ENCODE peak calls at places on chromosomes 6 and 20, in eight cellular contexts. W, E, R, G, C, N, X and B are unnamed samples.

GRCh38 chr6:37489697-37490336 is 9.9 kb downstream of the CCDC167 start:
- DNase-seq in W (no peak), E (no peak), R (no peak), G (no peak), C (peak; percentile 39), N (no peak), X (no peak), B (no peak)

GRCh38 chr6:128763599-128764300 is 119.2 kb upstream of the LAMA2 start:
- DNase-seq in W (no peak), E (no peak), R (no peak), G (no peak), C (peak; percentile 39), N (no peak), X (no peak), B (no peak)

GRCh38 chr6:40928302-40928701 is 110.7 kb downstream of the UNC5CL start:
- DNase-seq in W (peak; percentile 46), E (no peak), R (no peak), G (no peak), C (no peak), N (no peak), X (no peak), B (no peak)

GRCh38 chr6:144248470-144249301 is 36.4 kb upstream of the UTRN start:
- DNase-seq in W (peak; percentile 58), E (no peak), R (no peak), G (peak; percentile 85), C (peak; percentile 77), N (no peak), X (no peak), B (no peak)

GRCh38 chr6:18395851-18396187 is 8.7 kb downstream of the RNF144B start:
- DNase-seq in W (no peak), E (no peak), R (no peak), G (no peak), C (peak; percentile 48), N (no peak), X (no peak), B (no peak)

GRCh38 chr6:35044145-35044745 is 96.9 kb downstream of the TCP11 start:
- DNase-seq in W (peak; percentile 15), E (no peak), R (no peak), G (no peak), C (peak; percentile 70), N (no peak), X (peak; percentile 72), B (no peak)

GRCh38 chr20:50969912-50970311 is 11.3 kb downstream of the MOCS3 start:
- DNase-seq in W (no peak), E (no peak), R (no peak), G (no peak), C (peak; percentile 66), N (no peak), X (no peak), B (no peak)

GRCh38 chr6:156776841-156777576 is at the start of gene ARID1B:
- DNase-seq in W (peak; percentile 79), E (peak; percentile 82), R (peak; percentile 67), G (no peak), C (peak; percentile 88), N (peak; percentile 90), X (peak; percentile 78), B (peak; percentile 80)

GRCh38 chr20:64261138-64261537 is 5.6 kb downstream of the PCMTD2 start:
- DNase-seq in W (peak; percentile 65), E (no peak), R (no peak), G (peak; percentile 63), C (peak; percentile 71), N (no peak), X (no peak), B (no peak)

GRCh38 chr6:108114861-108115597 is 40.5 kb upstream of the OSTM1 start:
- DNase-seq in W (peak; percentile 55), E (peak; percentile 31), R (no peak), G (no peak), C (peak; percentile 74), N (peak; percentile 48), X (peak; percentile 51), B (peak; percentile 77)

GRCh38 chr6:157493173-157493572 is 112.2 kb downstream of the ZDHHC14 start:
- DNase-seq in W (no peak), E (no peak), R (no peak), G (no peak), C (no peak), N (no peak), X (no peak), B (no peak)

GRCh38 chr6:44224154-44224977 is 971 bp downstream of the SLC29A1 start:
- DNase-seq in W (no peak), E (no peak), R (no peak), G (no peak), C (no peak), N (peak; percentile 39), X (no peak), B (peak; percentile 37)

GRCh38 chr6:154786144-154786868 is 53.1 kb downstream of the SCAF8 start:
- DNase-seq in W (no peak), E (no peak), R (no peak), G (no peak), C (no peak), N (no peak), X (no peak), B (no peak)

GRCh38 chr6:52115145-52115741 is 27.8 kb upstream of the PKHD1 start:
- DNase-seq in W (no peak), E (no peak), R (no peak), G (no peak), C (no peak), N (no peak), X (no peak), B (no peak)

GRCh38 chr6:9576521-9576920 is 838.4 kb downstream of the TFAP2A start:
- DNase-seq in W (no peak), E (no peak), R (no peak), G (no peak), C (no peak), N (no peak), X (no peak), B (no peak)

GRCh38 chr6:105510746-105511145 is 107.9 kb upstream of the PREP start:
- DNase-seq in W (peak; percentile 54), E (no peak), R (no peak), G (no peak), C (peak; percentile 56), N (no peak), X (no peak), B (no peak)

GRCh38 chr6:4732691-4733315 is 43.4 kb upstream of the CDYL start:
- DNase-seq in W (peak; percentile 92), E (peak; percentile 72), R (no peak), G (peak; percentile 77), C (peak; percentile 88), N (peak; percentile 61), X (peak; percentile 18), B (no peak)